ENCODE peak calls at places on chromosome 19, in seven cellular contexts. O, Z, W, G, P, Y and N are unnamed samples.

GRCh38 chr19:39818626-39819097 is 15.3 kb downstream of the DYRK1B start:
- DNase-seq in G (no peak), O (no peak), P (no peak), Y (no peak), Z (no peak), W (no peak), N (no peak)

GRCh38 chr19:6260912-6261636 is 18.7 kb downstream of the MLLT1 start:
- DNase-seq in G (no peak), P (no peak), W (peak), O (no peak), Y (no peak), Z (no peak), N (peak)

GRCh38 chr19:55018216-55018615 is 19.8 kb downstream of the GP6 start:
- DNase-seq in P (no peak), Z (no peak), W (no peak), O (no peak), G (no peak), Y (no peak), N (no peak)

GRCh38 chr19:5966215-5966614 is 11.7 kb downstream of the RANBP3 start:
- DNase-seq in G (no peak), Y (no peak), O (no peak), Z (no peak), W (no peak), P (no peak), N (peak)

GRCh38 chr19:41700381-41701195 is 7.8 kb upstream of the CEACAM5 start:
- DNase-seq in G (no peak), Y (no peak), Z (no peak), W (no peak), P (no peak), O (no peak), N (no peak)

GRCh38 chr19:13098291-13099072 is 4.2 kb downstream of the LYL1 start:
- DNase-seq in G (peak), O (peak), Y (no peak), W (no peak), P (no peak), Z (no peak), N (peak)

GRCh38 chr19:11699931-11700794 is 38.6 kb downstream of the ZNF823 start:
- DNase-seq in Z (peak), G (peak), P (no peak), O (no peak), W (no peak), Y (no peak), N (peak)

GRCh38 chr19:2290441-2291184 is 8.6 kb upstream of the PEAK3 start:
- DNase-seq in G (peak), W (no peak), O (peak), P (no peak), Y (no peak), Z (no peak), N (no peak)

GRCh38 chr19:15464394-15465385 is at the start of gene RASAL3:
- DNase-seq in G (no peak), P (no peak), W (no peak), Y (peak), O (peak), Z (no peak), N (no peak)